ENCODE peak calls at places on chromosomes 12 and 14, in seven cellular contexts. Q, J, G, X, Z, C and V are unnamed samples.

GRCh38 chr12:79454338-79454777 is 236.4 kb downstream of the PAWR start:
- DNase-seq in Z (no peak), Q (no peak), J (no peak), G (no peak), C (no peak), X (no peak), V (peak; percentile 4)

GRCh38 chr14:102930138-102930752 is 7.8 kb downstream of the AMN start:
- DNase-seq in J (no peak), Z (no peak), Q (no peak), C (no peak), G (no peak), X (no peak), V (no peak)

GRCh38 chr12:6607751-6608591 is 792 bp upstream of the CHD4 start:
- DNase-seq in Q (peak; percentile 64), G (peak; percentile 56), C (no peak), X (peak; percentile 86), Z (no peak), J (peak; percentile 78), V (peak; percentile 79)

GRCh38 chr12:45273717-45274271 is 57.9 kb downstream of the ANO6 start:
- DNase-seq in X (no peak), C (peak; percentile 63), Q (no peak), J (peak; percentile 84), Z (no peak), G (no peak), V (peak; percentile 65)

GRCh38 chr14:83988274-83988673 is 1541.7 kb upstream of the FLRT2 start:
- DNase-seq in X (no peak), G (no peak), C (no peak), Z (no peak), J (no peak), Q (no peak), V (no peak)

GRCh38 chr14:39320318-39320717 is 86.6 kb downstream of the MIA2 start:
- DNase-seq in X (no peak), C (no peak), Q (no peak), J (no peak), Z (no peak), G (no peak), V (no peak)

GRCh38 chr14:31222834-31223233 is 15.2 kb upstream of the HECTD1 start:
- DNase-seq in Q (no peak), C (no peak), G (no peak), J (no peak), Z (no peak), X (no peak), V (no peak)

GRCh38 chr14:50647282-50647681 is 20.8 kb downstream of the SAV1 start:
- DNase-seq in Z (no peak), Q (peak; percentile 59), J (no peak), X (no peak), G (no peak), C (no peak), V (no peak)

GRCh38 chr12:120678572-120678971 is 8.4 kb upstream of the MLEC start:
- DNase-seq in X (no peak), C (no peak), J (no peak), Q (no peak), G (no peak), Z (no peak), V (no peak)

GRCh38 chr14:68677476-68677875 is 115.4 kb downstream of the ZFP36L1 start:
- DNase-seq in X (no peak), J (no peak), Z (no peak), G (no peak), C (no peak), Q (no peak), V (no peak)

DNA sequence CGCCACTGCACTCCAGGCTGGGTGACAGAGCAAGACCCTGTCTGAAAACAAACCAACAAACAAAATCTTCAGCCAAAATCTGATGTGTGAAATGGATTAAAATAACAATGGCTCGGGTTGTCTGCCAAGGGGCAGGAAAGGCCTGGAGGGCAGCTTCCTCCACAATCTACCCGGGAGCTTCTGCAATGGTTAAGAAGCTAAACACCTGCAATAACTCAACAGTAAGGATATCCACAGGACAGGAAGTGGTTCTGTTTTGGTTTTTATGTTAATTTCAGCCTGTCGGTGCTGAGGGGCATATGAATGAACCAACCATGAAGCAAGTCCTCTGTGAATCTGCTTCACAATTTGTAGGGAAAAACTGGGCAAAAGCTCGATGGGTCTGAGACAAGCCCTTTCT is 34.4 kb downstream of the RAD52 start:
- DNase-seq in Z (no peak), X (peak; percentile 22), J (no peak), G (no peak), C (no peak), Q (peak; percentile 38), V (no peak)
- H3K36me3 ChIP-seq in Z (peaks cover 40% of the 10 kb centered on the region), X (peaks cover 86% of the 10 kb centered on the region), J (peaks cover 72% of the 10 kb centered on the region), G (peaks cover 92% of the 10 kb centered on the region), C (no peaks in the 10 kb centered on the region), Q (peaks cover 97% of the 10 kb centered on the region), V (peaks cover 48% of the 10 kb centered on the region)

GRCh38 chr12:124386059-124386458 is 91.2 kb downstream of the RFLNA start:
- DNase-seq in J (no peak), Z (no peak), C (no peak), X (no peak), G (peak; percentile 74), Q (no peak), V (no peak)
- H3K27ac ChIP-seq in J (no peak overlapping the region), Z (no peak overlapping the region), C (no peak overlapping the region), X (no peak overlapping the region), G (peak overlapping the region; percentile 91), Q (no peak overlapping the region), V (peak overlapping the region; percentile 99)

GRCh38 chr14:85584481-85584880 is 54.5 kb downstream of the FLRT2 start:
- DNase-seq in J (no peak), Q (no peak), X (peak; percentile 8), Z (no peak), C (no peak), G (no peak), V (no peak)
- H3K36me3 ChIP-seq in J (no peaks in the 10 kb centered on the region), Q (no peaks in the 10 kb centered on the region), X (no peaks in the 10 kb centered on the region), Z (no peaks in the 10 kb centered on the region), C (no peaks in the 10 kb centered on the region), G (peaks cover 4% of the 10 kb centered on the region), V (no peaks in the 10 kb centered on the region)

DNA sequence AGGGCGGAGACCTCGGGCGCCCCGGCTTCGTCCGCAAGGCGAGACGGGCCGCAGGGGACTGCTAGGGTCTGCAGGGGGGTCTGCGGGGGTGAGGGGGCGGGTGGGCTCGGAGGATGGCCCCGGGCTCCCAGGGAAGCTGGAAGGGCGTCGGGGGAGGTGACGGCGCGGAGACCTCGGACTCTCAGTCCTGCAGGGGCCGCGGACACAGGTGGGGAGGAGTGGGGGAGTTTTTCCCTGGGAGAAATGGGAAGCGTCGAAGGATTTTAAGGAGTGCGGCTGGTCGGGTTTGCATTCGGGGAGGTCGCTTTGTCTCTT is 25.9 kb downstream of the ZBTB42 start:
- DNase-seq in C (no peak), J (no peak), Q (no peak), G (no peak), X (no peak), Z (peak; percentile 36), V (no peak)
- H3K27ac ChIP-seq in C (no peak overlapping the region), J (no peak overlapping the region), Q (no peak overlapping the region), G (no peak overlapping the region), X (no peak overlapping the region), Z (no peak overlapping the region), V (no peak overlapping the region)

DNA sequence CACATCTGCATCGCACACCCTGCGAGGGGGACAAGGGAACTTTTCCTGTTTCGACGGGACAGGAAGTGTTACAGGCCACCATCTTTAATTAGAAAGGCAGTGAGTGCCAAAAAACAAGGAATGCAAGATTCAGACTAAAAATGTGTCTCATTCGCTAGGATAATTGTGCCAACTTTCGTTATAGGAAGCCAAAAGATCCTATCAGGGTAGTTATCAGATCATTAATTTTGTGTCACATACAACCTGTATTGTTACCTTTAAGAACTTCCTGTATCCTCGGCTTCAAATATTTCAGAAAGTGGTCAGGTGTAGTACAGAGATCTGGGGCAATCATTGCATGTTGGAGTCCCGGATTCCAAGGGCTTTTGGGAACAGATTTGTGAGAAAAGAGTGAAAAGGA is 19.2 kb upstream of the MGP start:
- DNase-seq in Q (no peak), G (no peak), J (no peak), Z (no peak), C (no peak), X (no peak), V (no peak)
- H3K36me3 ChIP-seq in Q (no peaks in the 10 kb centered on the region), G (no peaks in the 10 kb centered on the region), J (no peaks in the 10 kb centered on the region), Z (no peaks in the 10 kb centered on the region), C (no peaks in the 10 kb centered on the region), X (no peaks in the 10 kb centered on the region), V (no peaks in the 10 kb centered on the region)

GRCh38 chr12:92028039-92028709 is 117.5 kb downstream of the BTG1 start:
- DNase-seq in J (no peak), Q (no peak), X (no peak), C (no peak), Z (no peak), G (no peak), V (no peak)
- H3K27ac ChIP-seq in J (no peak overlapping the region), Q (no peak overlapping the region), X (peak overlapping the region; percentile 96), C (peak overlapping the region; percentile 87), Z (no peak overlapping the region), G (no peak overlapping the region), V (no peak overlapping the region)

GRCh38 chr14:92847220-92848148 is 53.4 kb downstream of the GOLGA5 start:
- DNase-seq in Z (no peak), X (no peak), G (no peak), J (no peak), C (no peak), Q (no peak), V (no peak)
- H3K36me3 ChIP-seq in Z (no peaks in the 10 kb centered on the region), X (no peaks in the 10 kb centered on the region), G (no peaks in the 10 kb centered on the region), J (no peaks in the 10 kb centered on the region), C (no peaks in the 10 kb centered on the region), Q (no peaks in the 10 kb centered on the region), V (no peaks in the 10 kb centered on the region)

GRCh38 chr12:46699986-46700385 is 125.8 kb downstream of the SLC38A4 start:
- DNase-seq in C (no peak), Q (no peak), G (no peak), X (no peak), Z (no peak), J (no peak), V (no peak)

GRCh38 chr12:46698003-46698402 is 127.8 kb downstream of the SLC38A4 start:
- DNase-seq in C (no peak), X (no peak), G (no peak), Z (no peak), J (no peak), Q (no peak), V (no peak)

GRCh38 chr12:46701356-46701755 is 124.4 kb downstream of the SLC38A4 start:
- DNase-seq in G (no peak), C (no peak), X (no peak), J (no peak), Q (no peak), Z (no peak), V (no peak)

DNA sequence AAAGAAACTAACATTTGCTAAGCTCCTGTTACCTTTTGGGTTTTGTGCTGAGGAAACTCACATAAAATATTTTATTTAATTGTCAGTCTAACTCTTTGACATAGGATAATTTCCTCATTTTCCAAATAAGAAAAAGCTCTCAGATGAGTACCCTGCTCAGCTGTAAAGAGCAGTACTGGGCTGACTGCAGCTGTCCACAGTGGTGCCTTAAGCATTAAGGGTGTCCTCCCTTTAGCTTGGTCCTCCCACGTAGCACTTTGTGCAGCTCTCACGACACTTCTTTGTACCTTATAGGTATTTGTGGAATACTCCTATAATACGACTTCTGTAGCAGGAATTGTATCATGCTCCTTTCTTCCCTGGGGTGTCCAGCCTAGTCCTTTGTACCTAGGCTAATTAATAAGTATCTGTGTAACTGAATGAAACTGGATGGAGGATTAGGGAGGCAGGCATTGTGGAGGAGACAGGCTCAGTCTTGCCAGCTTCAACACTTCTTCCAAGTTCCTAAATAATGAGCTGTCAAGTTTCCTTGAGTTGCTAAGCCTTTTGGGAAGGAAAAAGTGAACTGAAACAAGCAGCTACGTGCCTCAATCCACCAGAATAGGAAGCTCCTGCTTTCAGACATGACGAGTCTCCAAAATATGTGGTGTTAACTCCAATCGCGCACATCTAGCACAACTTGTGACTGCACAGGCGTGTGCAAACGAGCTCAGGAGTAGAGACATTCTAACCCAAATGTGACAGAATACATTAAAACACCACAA is 123.0 kb downstream of the SLC38A4 start:
- DNase-seq in Z (peak; percentile 29), X (no peak), C (peak; percentile 50), Q (no peak), J (no peak), G (no peak), V (peak; percentile 8)
- H3K27ac ChIP-seq in Z (no peak overlapping the region), X (no peak overlapping the region), C (no peak overlapping the region), Q (no peak overlapping the region), J (no peak overlapping the region), G (no peak overlapping the region), V (no peak overlapping the region)